ENCODE peak calls at places on chromosomes 11 and 22, in nine cellular contexts. S is fibroblast of lung; Q is naive thymus-derived CD4-positive, alpha-beta T cell; Z is lower lobe of right lung; R is IMR-90; V is adrenal gland; Y is CD8-positive, alpha-beta T cell; I is thyroid gland; H is SK-N-SH. K is an unnamed sample.

GRCh38 chr11:95058622-95059021 is 8.1 kb upstream of the SRSF8 start:
- DNase-seq in S (peak; percentile 13), Q (no peak), Z (no peak), R (no peak), V (no peak), Y (no peak), I (no peak), H (no peak), K (no peak)

GRCh38 chr11:76445122-76446084 is 585 bp downstream of the EMSY start:
- DNase-seq in S (peak; percentile 93), Q (no peak), Z (peak; percentile 87), R (peak; percentile 90), V (peak; percentile 90), Y (peak; percentile 39), I (peak; percentile 72), H (peak; percentile 71), K (peak; percentile 41)

GRCh38 chr22:44391026-44391425 is 78.3 kb upstream of the SHISAL1 start:
- DNase-seq in S (peak; percentile 19), Q (no peak), Z (no peak), R (no peak), V (no peak), Y (no peak), I (no peak), H (peak; percentile 54), K (no peak)

GRCh38 chr11:11065396-11065795 is 207.5 kb upstream of the ZBED5 start:
- DNase-seq in S (no peak), Q (no peak), Z (no peak), R (no peak), V (no peak), Y (no peak), I (no peak), H (no peak), K (no peak)

GRCh38 chr11:114066046-114066648 is 6.6 kb downstream of the ZBTB16 start:
- DNase-seq in S (no peak), Q (no peak), Z (no peak), R (no peak), V (no peak), Y (peak; percentile 45), I (no peak), H (no peak), K (peak; percentile 22)

GRCh38 chr11:428295-428694 is 13.5 kb upstream of the SIGIRR start:
- DNase-seq in S (no peak), Q (no peak), Z (peak; percentile 48), R (no peak), V (no peak), Y (no peak), I (no peak), H (no peak), K (no peak)

GRCh38 chr22:42202669-42203068 is 67.8 kb downstream of the TCF20 start:
- DNase-seq in S (peak; percentile 71), Q (no peak), Z (no peak), R (peak; percentile 67), V (peak; percentile 70), Y (peak; percentile 53), I (no peak), H (no peak), K (no peak)

GRCh38 chr11:45658292-45658991 is 7.0 kb downstream of the CHST1 start:
- DNase-seq in S (peak; percentile 72), Q (no peak), Z (no peak), R (peak; percentile 45), V (peak; percentile 90), Y (no peak), I (peak; percentile 69), H (no peak), K (no peak)

GRCh38 chr11:17972987-17973386 is 39.9 kb downstream of the SERGEF start:
- DNase-seq in S (peak; percentile 92), Q (no peak), Z (no peak), R (peak; percentile 93), V (peak; percentile 77), Y (no peak), I (peak; percentile 15), H (peak; percentile 61), K (no peak)

GRCh38 chr11:250740-251299 is 14.0 kb downstream of the PSMD13 start:
- DNase-seq in S (peak; percentile 17), Q (peak; percentile 83), Z (peak; percentile 77), R (peak; percentile 42), V (peak; percentile 76), Y (peak; percentile 85), I (peak; percentile 43), H (peak; percentile 66), K (peak; percentile 70)

GRCh38 chr11:111937859-111938258 is 716 bp downstream of the DIXDC1 start:
- DNase-seq in S (no peak), Q (no peak), Z (no peak), R (no peak), V (no peak), Y (no peak), I (no peak), H (peak; percentile 38), K (no peak)

GRCh38 chr11:66467034-66467659 is 442 bp downstream of the PELI3 start:
- DNase-seq in S (peak; percentile 27), Q (no peak), Z (peak; percentile 71), R (peak; percentile 15), V (peak; percentile 64), Y (no peak), I (peak; percentile 27), H (no peak), K (no peak)

GRCh38 chr22:46366801-46367706 is 31.5 kb downstream of the TRMU start:
- DNase-seq in S (no peak), Q (no peak), Z (peak; percentile 45), R (no peak), V (no peak), Y (no peak), I (no peak), H (no peak), K (no peak)

GRCh38 chr11:102813484-102813883 is 15.5 kb upstream of the MMP1 start:
- DNase-seq in S (no peak), Q (no peak), Z (no peak), R (no peak), V (no peak), Y (no peak), I (no peak), H (no peak), K (no peak)

GRCh38 chr11:100930185-100930778 is 199.3 kb downstream of the PGR start:
- DNase-seq in S (peak; percentile 67), Q (no peak), Z (no peak), R (peak; percentile 81), V (no peak), Y (no peak), I (no peak), H (peak; percentile 6), K (no peak)

DNA sequence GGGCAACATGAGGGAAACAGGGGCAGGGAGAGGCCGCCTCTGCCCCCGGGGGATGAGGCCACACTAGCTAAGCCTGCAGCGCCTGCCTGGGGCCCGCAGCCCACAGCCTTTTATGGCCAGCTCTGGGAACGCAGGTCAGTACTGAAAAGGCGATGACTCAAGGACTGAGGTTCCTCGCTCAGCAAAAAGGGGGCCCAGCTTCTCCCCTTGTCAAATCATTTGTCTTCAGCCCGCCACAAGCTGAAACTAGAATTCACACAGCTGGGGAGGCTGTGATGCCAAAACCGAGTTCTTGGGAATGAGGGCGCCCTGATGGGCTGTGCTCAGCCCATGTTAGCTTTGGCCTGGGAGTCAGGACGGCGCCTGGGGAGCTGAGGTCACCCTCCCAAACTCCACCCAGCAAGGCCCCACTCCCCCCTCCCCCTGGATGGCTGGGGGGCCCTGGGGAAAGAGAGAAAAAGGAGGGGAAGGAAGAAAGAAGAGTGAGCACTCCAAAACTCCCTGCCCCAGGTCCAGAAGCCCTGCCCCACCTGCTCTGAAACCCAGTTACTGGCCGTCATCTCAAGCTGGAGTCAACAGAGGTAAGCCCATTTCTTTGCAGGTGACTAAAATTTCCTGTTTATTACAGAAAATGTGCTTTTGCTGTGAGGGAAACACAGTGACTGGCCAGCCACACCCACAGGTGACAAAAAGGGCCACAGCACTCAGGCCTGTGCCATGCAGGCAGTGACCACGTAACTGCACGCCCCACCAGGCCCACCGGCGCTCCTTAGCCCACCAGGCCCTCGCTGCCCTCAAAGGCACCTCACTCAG is 13.7 kb downstream of the EHD1 start:
- DNase-seq in S (peak; percentile 98), Q (no peak), Z (peak; percentile 61), R (peak; percentile 97), V (peak; percentile 86), Y (peak; percentile 55), I (no peak), H (no peak), K (no peak)
- H3K4me3 ChIP-seq in S (peak overlapping the region; percentile 46), Q (peak overlapping the region; percentile 45), Z (peak overlapping the region; percentile 28), R (no peak overlapping the region), V (no peak overlapping the region), Y (peak overlapping the region; percentile 36), I (no peak overlapping the region), H (no peak overlapping the region), K (peak overlapping the region; percentile 66)

DNA sequence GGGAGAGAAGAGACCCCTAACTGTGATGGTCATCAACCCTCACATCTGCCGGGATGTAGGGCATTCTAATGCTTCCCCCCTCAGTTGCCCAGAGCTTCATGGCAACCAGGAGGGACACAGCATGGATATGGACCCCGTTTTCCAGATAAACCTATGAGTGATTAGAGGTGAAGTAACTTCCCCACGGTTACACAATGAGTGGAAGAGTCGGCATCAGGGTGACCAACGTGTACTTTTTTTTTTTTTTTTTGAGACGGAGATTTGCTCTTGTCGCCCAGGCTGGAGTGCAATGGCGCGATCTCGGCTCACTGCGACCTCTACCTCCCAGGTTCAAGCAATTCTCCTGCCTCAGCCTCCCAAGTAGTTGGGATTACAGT is 25.0 kb downstream of the TXN2 start:
- DNase-seq in S (no peak), Q (no peak), Z (no peak), R (no peak), V (no peak), Y (no peak), I (no peak), H (no peak), K (no peak)
- H3K4me1 ChIP-seq in S (peaks cover 16% of the 10 kb centered on the region), Q (peaks cover 37% of the 10 kb centered on the region), Z (peaks cover 60% of the 10 kb centered on the region), R (peaks cover 18% of the 10 kb centered on the region), V (peaks cover 23% of the 10 kb centered on the region), Y (peaks cover 37% of the 10 kb centered on the region), I (peaks cover 35% of the 10 kb centered on the region), H (no peaks in the 10 kb centered on the region), K (peaks cover 40% of the 10 kb centered on the region)

GRCh38 chr11:117996058-117996457 is 9.9 kb downstream of the IL10RA start:
- DNase-seq in S (no peak), Q (no peak), Z (no peak), R (no peak), V (no peak), Y (no peak), I (no peak), H (no peak), K (no peak)
- H3K27ac ChIP-seq in S (no peak overlapping the region), Q (no peak overlapping the region), Z (no peak overlapping the region), R (no peak overlapping the region), V (no peak overlapping the region), Y (no peak overlapping the region), I (no peak overlapping the region), H (no peak overlapping the region), K (no peak overlapping the region)

DNA sequence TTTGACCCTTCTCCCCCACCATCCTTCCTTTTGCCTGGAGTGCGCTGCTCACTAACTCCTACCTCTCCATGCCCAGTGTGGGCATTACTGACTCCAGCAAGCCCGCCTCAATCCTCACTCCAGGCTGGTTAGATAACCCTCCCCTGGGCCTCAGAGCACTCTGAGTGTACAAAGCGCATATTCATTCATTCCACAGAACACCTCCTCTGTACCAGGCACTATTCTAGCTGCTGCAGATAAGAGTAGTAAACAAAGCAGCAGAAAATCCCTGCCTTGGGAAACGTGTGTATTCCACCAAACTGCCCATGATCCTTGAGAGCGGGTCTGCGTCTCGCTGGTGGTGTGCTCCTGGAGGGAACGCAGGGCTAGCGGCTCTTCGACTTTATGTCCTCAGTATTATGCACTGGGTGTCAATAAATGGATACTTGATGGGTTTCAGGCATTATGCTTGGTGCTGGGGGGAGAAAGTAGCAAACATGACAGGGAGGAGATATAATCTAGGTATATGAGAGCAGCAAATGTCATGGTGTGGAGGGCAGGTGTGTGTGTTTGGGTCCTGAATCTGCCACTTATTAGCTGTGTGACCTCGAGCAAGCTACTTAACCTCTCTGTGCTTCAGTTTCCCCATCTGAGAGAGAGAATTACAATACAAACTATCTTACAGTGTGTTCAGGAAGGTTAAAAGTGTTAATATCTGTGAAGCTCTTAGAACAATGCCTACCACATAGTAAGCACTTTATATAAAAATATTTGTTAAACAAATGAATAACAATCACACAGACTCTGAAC is 3.0 kb downstream of the SLC22A8 start:
- DNase-seq in S (no peak), Q (no peak), Z (no peak), R (no peak), V (no peak), Y (no peak), I (no peak), H (no peak), K (no peak)
- H3K4me3 ChIP-seq in S (no peak overlapping the region), Q (no peak overlapping the region), Z (no peak overlapping the region), R (no peak overlapping the region), V (no peak overlapping the region), Y (no peak overlapping the region), I (no peak overlapping the region), H (no peak overlapping the region), K (no peak overlapping the region)

K was measured in CD8-positive, alpha-beta memory T cell.